ENCODE peak calls at places on chromosomes 2 and 18, in ten cellular contexts. I, T, J, H, G, U, D, Z, Y and L are unnamed samples.

GRCh38 chr18:220708-221107 is 47.1 kb downstream of the THOC1 start:
- DNase-seq in Y (no peak), G (no peak), Z (no peak), H (no peak), I (no peak), J (no peak), U (no peak), T (no peak), D (no peak), L (no peak)

GRCh38 chr2:23947350-23947749 is 7.1 kb downstream of the UBXN2A start:
- DNase-seq in T (no peak), G (no peak), Y (no peak), H (no peak), J (no peak), I (no peak), Z (no peak), D (no peak), U (no peak), L (no peak)

GRCh38 chr2:199460101-199460671 is 2.4 kb upstream of the SATB2 start:
- DNase-seq in U (no peak), Z (no peak), I (no peak), G (peak), T (no peak), D (peak), H (peak), J (no peak), Y (no peak), L (no peak)

GRCh38 chr18:79496237-79496977 is 100.7 kb downstream of the NFATC1 start:
- DNase-seq in J (no peak), D (no peak), Z (peak), I (no peak), G (peak), U (no peak), Y (no peak), T (peak), H (no peak), L (peak)

GRCh38 chr2:191012845-191013616 is 940 bp downstream of the STAT1 start:
- DNase-seq in Y (no peak), U (no peak), G (peak), I (no peak), J (no peak), D (no peak), T (no peak), Z (no peak), H (peak), L (no peak)

GRCh38 chr2:172846551-172846950 is 110.9 kb downstream of the RAPGEF4 start:
- DNase-seq in Y (no peak), T (no peak), D (no peak), I (no peak), Z (no peak), U (no peak), J (no peak), H (no peak), G (no peak), L (no peak)

GRCh38 chr18:71951021-71951420 is 593.1 kb downstream of the CBLN2 start:
- DNase-seq in Y (no peak), I (no peak), Z (no peak), D (no peak), U (no peak), G (no peak), J (no peak), H (no peak), T (no peak), L (no peak)

GRCh38 chr2:240250985-240251847 is 110.8 kb upstream of the OTOS start:
- DNase-seq in I (peak), T (peak), D (peak), G (peak), J (peak), U (peak), Z (peak), H (peak), Y (peak), L (peak)

GRCh38 chr18:57709335-57709734 is 87.7 kb upstream of the NARS1 start:
- DNase-seq in G (no peak), J (no peak), D (no peak), H (no peak), I (no peak), U (no peak), Y (no peak), T (no peak), Z (no peak), L (no peak)

GRCh38 chr2:170215019-170215418 is 37.1 kb downstream of the MYO3B start:
- DNase-seq in I (no peak), J (no peak), T (no peak), U (no peak), D (no peak), G (no peak), Y (no peak), H (no peak), Z (no peak), L (no peak)

GRCh38 chr2:124027182-124027581 is 2.1 kb downstream of the CNTNAP5 start:
- DNase-seq in Y (peak), J (peak), G (peak), T (no peak), U (peak), I (peak), D (peak), Z (no peak), H (peak), L (no peak)

DNA sequence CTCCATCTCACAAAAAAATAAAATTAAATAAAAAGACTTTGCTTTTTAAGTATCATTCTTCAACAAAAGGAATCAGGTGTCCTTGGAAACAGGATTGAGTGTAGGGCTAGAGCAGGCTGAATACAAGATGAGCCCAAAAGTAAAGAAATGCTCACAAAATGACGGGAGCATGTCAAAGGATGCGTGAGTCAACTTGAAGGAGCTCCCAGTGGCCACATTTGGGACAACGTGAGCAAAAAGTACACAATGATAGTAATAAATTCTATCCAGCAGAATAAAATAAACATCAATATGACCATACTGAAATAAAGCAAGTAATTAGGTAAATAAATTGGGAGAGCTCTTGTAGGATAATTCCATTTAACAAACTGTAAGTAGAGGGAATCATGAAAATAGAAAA is 220.7 kb downstream of the PHLPP1 start:
- DNase-seq in J (no peak), Z (no peak), U (no peak), T (no peak), Y (no peak), H (no peak), D (peak), I (no peak), G (no peak), L (no peak)
- TF ChIP-seq CTCF in J (no peak), Z (no peak), U (peak), T (no peak), Y (peak), H (no peak), D (peak), I (no peak), G (no peak), L (no peak)

GRCh38 chr2:140891614-140892212 is 1239.1 kb downstream of the LRP1B start:
- DNase-seq in T (no peak), D (peak), H (no peak), U (no peak), Y (no peak), J (no peak), Z (no peak), I (no peak), G (no peak), L (no peak)
- TF ChIP-seq CTCF in T (peak), D (peak), H (no peak), U (peak), Y (peak), J (no peak), Z (no peak), I (no peak), G (peak), L (no peak)

GRCh38 chr2:205998601-205999000 is 87.4 kb downstream of the INO80D start:
- DNase-seq in U (no peak), T (no peak), J (no peak), I (no peak), Y (no peak), G (no peak), D (no peak), H (peak), Z (no peak), L (no peak)

GRCh38 chr2:206004004-206004693 is 81.8 kb downstream of the INO80D start:
- DNase-seq in D (peak), T (no peak), G (peak), J (no peak), Z (no peak), I (peak), U (peak), H (peak), Y (no peak), L (no peak)
- TF ChIP-seq CTCF in D (peak), T (peak), G (peak), J (no peak), Z (no peak), I (peak), U (peak), H (peak), Y (peak), L (no peak)

GRCh38 chr18:37535968-37536367 is 29.6 kb downstream of the CELF4 start:
- DNase-seq in G (peak), D (peak), J (no peak), T (no peak), U (no peak), Y (no peak), Z (no peak), I (no peak), H (no peak), L (no peak)

GRCh38 chr18:37532917-37533316 is 32.7 kb downstream of the CELF4 start:
- DNase-seq in G (no peak), Z (no peak), T (no peak), J (no peak), U (no peak), H (no peak), I (no peak), D (no peak), Y (no peak), L (no peak)

GRCh38 chr18:37536646-37537045 is 29.0 kb downstream of the CELF4 start:
- DNase-seq in G (no peak), I (no peak), J (no peak), H (no peak), Z (no peak), Y (no peak), D (no peak), T (no peak), U (no peak), L (no peak)

GRCh38 chr18:37534627-37535026 is 31.0 kb downstream of the CELF4 start:
- DNase-seq in D (no peak), Z (no peak), U (no peak), J (no peak), G (no peak), T (no peak), Y (no peak), H (no peak), I (no peak), L (no peak)

DNA sequence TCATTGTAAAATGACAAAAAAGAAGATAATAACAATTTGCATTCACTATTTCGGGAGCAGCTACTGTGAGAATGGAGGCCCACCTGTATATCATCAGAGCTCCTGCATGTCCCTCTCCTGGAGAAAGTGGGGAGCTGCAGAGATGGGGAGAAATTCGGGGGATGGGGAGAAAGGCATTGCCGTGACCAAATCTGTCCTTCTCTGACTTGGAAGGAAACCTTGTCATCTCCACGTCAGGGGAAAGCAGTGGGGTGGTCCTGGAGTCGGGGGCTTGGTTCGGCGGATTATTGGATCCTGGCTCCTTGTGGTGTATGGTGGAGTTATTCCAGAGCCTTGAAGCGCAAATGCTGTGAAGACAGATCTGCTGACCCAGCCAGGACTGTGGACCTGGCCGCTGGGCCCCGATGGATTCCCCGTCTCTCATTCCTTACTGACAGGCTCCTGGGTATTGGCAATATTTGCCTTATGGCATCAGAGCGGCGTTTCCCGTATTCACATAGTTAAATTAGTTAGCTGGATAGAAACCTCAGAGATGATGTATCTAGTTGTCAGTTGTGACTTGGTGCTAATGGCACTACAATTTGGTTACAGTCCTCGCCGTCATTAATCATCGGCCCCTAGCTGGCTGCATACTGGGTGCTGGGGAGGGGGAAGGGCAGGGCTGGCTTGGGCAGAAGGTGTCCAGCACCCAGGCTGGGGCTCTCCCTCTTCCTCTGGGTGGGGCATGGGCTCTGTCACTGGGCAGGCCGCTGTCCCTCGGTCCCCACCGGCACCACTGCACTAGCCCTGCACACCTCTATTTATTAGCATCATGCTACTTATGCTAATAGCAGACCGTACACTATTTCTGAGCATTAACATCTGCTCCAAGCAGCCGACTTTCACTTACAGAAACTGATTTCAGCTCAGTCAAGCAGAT is 31.7 kb downstream of the CELF4 start:
- DNase-seq in D (no peak), I (peak), Z (no peak), H (no peak), J (no peak), Y (no peak), U (no peak), G (no peak), T (no peak), L (no peak)
- TF ChIP-seq CTCF in D (no peak), I (no peak), Z (no peak), H (no peak), J (no peak), Y (peak), U (peak), G (peak), T (peak), L (no peak)

GRCh38 chr2:218286570-218287459 is 5.5 kb downstream of the TMBIM1 start:
- DNase-seq in I (peak), Y (peak), G (peak), D (peak), T (no peak), U (peak), Z (peak), H (peak), J (peak), L (peak)

GRCh38 chr2:218281449-218281848 is 10.9 kb downstream of the TMBIM1 start:
- DNase-seq in I (no peak), D (peak), T (no peak), G (no peak), J (no peak), H (no peak), Z (no peak), U (no peak), Y (no peak), L (no peak)

GRCh38 chr2:218282173-218282991 is 9.9 kb downstream of the TMBIM1 start:
- DNase-seq in J (peak), G (no peak), D (peak), I (no peak), Y (no peak), T (no peak), Z (peak), U (no peak), H (peak), L (peak)

GRCh38 chr2:218285604-218286003 is 6.7 kb downstream of the TMBIM1 start:
- DNase-seq in J (peak), U (no peak), T (no peak), G (peak), D (peak), H (peak), Y (no peak), I (no peak), Z (peak), L (peak)

GRCh38 chr2:218284106-218284811 is 8.0 kb downstream of the TMBIM1 start:
- DNase-seq in H (peak), Z (peak), I (peak), T (no peak), G (peak), J (no peak), D (peak), U (no peak), Y (no peak), L (no peak)
- TF ChIP-seq CTCF in H (no peak), Z (no peak), I (no peak), T (no peak), G (no peak), J (no peak), D (no peak), U (no peak), Y (no peak), L (no peak)

GRCh38 chr2:113081458-113082210 is 13.9 kb downstream of the IL1F10 start:
- DNase-seq in Z (no peak), H (no peak), D (no peak), I (no peak), G (no peak), T (no peak), Y (no peak), J (no peak), U (no peak), L (no peak)

GRCh38 chr2:113083311-113083710 is 15.5 kb downstream of the IL1F10 start:
- DNase-seq in T (no peak), H (no peak), Y (no peak), G (no peak), I (no peak), Z (no peak), D (no peak), U (no peak), J (no peak), L (no peak)

GRCh38 chr2:113085542-113085941 is 17.8 kb downstream of the IL1F10 start:
- DNase-seq in Y (no peak), H (no peak), I (no peak), Z (no peak), D (no peak), J (no peak), U (no peak), G (no peak), T (no peak), L (no peak)

GRCh38 chr2:113088173-113088992 is 20.6 kb downstream of the IL1F10 start:
- DNase-seq in J (no peak), T (no peak), I (no peak), U (no peak), D (no peak), G (no peak), Y (no peak), H (no peak), Z (no peak), L (no peak)

DNA sequence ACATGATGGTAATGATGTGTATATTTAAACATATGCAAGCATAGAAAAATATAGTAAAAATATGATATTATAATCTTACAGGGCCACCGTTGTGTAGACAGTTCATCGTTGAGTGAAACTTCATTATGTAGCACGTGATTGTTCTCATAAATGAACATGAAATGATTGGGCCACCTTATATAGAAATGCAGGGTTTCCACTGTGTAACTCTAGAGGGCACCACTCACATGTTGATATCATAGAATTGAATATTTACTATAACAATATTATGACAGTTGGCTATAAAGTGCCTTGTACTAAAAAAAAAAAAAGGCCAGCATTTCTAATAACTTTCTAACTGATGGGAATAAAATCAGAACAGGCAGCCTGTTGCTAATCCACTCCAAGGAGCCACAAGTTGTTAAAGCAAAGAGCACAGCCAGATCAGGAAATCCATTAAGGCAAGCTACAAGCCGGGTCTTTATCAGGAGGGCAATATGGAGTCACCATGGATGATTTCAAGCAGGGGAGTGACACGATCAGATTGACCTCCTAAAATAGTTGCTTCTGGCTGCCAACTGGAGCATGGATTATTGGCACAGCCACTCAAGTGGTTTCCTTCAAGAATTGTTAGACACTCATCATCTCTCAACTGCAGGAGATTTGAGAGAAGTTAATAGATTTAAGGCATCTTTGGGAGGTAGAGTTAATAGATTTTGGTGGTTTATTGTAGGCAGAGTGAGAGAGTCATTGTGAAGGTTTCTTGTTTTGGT is 16.7 kb downstream of the IL1F10 start:
- DNase-seq in D (peak), J (no peak), U (no peak), T (no peak), Z (no peak), G (peak), Y (no peak), H (no peak), I (no peak), L (no peak)
- TF ChIP-seq CTCF in D (peak), J (peak), U (peak), T (peak), Z (peak), G (peak), Y (no peak), H (peak), I (peak), L (peak)

DNA sequence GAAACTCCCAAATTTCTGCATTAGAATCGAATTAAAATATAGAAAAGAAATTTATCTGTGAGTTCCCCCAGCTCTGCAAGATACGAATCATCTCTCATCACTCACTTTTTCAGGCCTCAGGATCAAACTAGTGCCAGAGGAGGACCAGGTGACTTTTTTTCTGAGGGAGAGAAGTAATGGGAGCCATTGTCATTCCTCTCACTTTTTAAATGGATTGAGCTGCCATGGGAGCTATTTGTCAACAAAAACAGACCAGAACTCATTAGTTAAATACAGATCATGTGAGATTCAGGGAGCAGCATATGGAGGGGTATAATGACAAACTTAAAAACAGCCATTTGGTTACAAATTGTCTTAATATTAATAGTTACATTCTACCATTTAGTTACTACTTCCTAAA is 594.4 kb downstream of the DPP10 start:
- DNase-seq in H (no peak), I (no peak), Z (no peak), U (no peak), Y (no peak), G (no peak), T (no peak), J (no peak), D (no peak), L (no peak)
- TF ChIP-seq CTCF in H (no peak), I (no peak), Z (no peak), U (no peak), Y (no peak), G (no peak), T (no peak), J (no peak), D (no peak), L (no peak)

DNA sequence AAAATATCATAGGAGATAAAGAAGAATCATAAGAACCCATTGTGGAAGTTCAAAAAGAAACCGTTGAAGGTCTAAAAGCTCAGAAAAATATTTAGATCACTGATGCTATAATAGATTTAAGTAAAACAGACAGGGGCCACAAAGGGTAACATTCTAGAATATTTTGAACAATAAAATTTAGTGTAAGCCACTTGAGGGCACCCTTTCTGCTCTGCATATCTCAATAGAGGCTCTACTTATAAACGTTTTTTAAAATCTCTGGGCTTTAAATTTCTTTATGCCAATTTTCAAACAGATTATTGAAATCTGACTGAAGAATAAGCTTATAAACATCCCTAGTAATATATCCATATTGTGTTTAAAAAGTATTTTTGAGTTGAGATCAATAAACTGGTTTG is 57.6 kb upstream of the IL1RL1 start:
- DNase-seq in U (no peak), I (no peak), H (peak), D (peak), Z (no peak), Y (no peak), J (no peak), G (peak), T (no peak), L (no peak)
- TF ChIP-seq CTCF in U (no peak), I (no peak), H (peak), D (peak), Z (no peak), Y (no peak), J (no peak), G (peak), T (no peak), L (no peak)